ENCODE peak calls at places on chromosomes 5 and 9, in nine cellular contexts. B is CD8-positive, alpha-beta memory T cell; S is SJCRH30; L is mucosa of descending colon; K is stomach; R is fibroblast of lung; Z is right lobe of liver; Q is MG63; P is CD4-positive, CD25-positive, alpha-beta regulatory T cell. O is an unnamed sample. For H3K9me3 and H3K36me3, the result is how much of the 10 kb centered on the place peaks cover.

GRCh38 chr5:61805101-61805500 is 473.0 kb downstream of the ZSWIM6 start:
- DNase-seq in B (no peak), S (no peak), L (no peak), K (no peak), R (peak), Z (no peak), Q (peak), P (no peak), O (no peak)

GRCh38 chr5:41213340-41213739 is at the start of gene C6:
- DNase-seq in B (no peak), S (no peak), L (no peak), K (no peak), R (no peak), Z (no peak), Q (no peak), P (no peak), O (no peak)

GRCh38 chr5:15752886-15753285 is 252.9 kb downstream of the FBXL7 start:
- DNase-seq in B (no peak), S (peak), L (no peak), K (no peak), R (peak), Z (no peak), Q (peak), P (no peak), O (peak)

GRCh38 chr5:175772747-175773533 is 98.4 kb upstream of the CPLX2 start:
- DNase-seq in B (no peak), S (no peak), L (no peak), K (no peak), R (no peak), Z (no peak), Q (peak), P (no peak), O (no peak)

GRCh38 chr5:153983885-153984284 is 54.8 kb downstream of the FAM114A2 start:
- DNase-seq in B (no peak), S (no peak), L (no peak), K (no peak), R (no peak), Z (no peak), Q (no peak), P (no peak), O (no peak)

GRCh38 chr5:115977988-115978387 is 15.7 kb downstream of the LVRN start:
- DNase-seq in B (no peak), S (no peak), L (no peak), K (no peak), R (peak), Z (no peak), Q (no peak), P (no peak), O (no peak)

GRCh38 chr5:116557669-116558271 is 16.9 kb downstream of the SEMA6A start:
- DNase-seq in B (no peak), S (no peak), L (no peak), K (no peak), R (peak), Z (no peak), Q (no peak), P (no peak), O (no peak)

GRCh38 chr9:99430301-99430700 is 208.2 kb downstream of the SEC61B start:
- DNase-seq in B (no peak), S (no peak), L (no peak), K (no peak), R (peak), Z (no peak), Q (no peak), P (no peak), O (no peak)

GRCh38 chr5:143581148-143581547 is 177.7 kb upstream of the NR3C1 start:
- DNase-seq in B (no peak), S (no peak), L (no peak), K (no peak), R (no peak), Z (no peak), Q (no peak), P (no peak), O (no peak)

GRCh38 chr5:44661851-44662250 is 146.9 kb upstream of the MRPS30 start:
- DNase-seq in B (no peak), S (no peak), L (no peak), K (no peak), R (no peak), Z (no peak), Q (no peak), P (no peak), O (no peak)

GRCh38 chr9:89815061-89815902 is 210.5 kb downstream of the GADD45G start:
- DNase-seq in B (no peak), S (no peak), L (no peak), K (no peak), R (no peak), Z (no peak), Q (no peak), P (no peak), O (no peak)

GRCh38 chr9:78029601-78030552 is 1.7 kb downstream of the GNAQ start:
- DNase-seq in B (no peak), S (peak), L (no peak), K (no peak), R (peak), Z (no peak), Q (peak), P (no peak), O (peak)

GRCh38 chr9:100492952-100493351 is 20.0 kb downstream of the TMEFF1 start:
- DNase-seq in B (no peak), S (peak), L (no peak), K (no peak), R (peak), Z (no peak), Q (peak), P (no peak), O (no peak)

GRCh38 chr5:21776466-21776865 is 1076.7 kb downstream of the CDH12 start:
- DNase-seq in B (no peak), S (no peak), L (no peak), K (no peak), R (no peak), Z (no peak), Q (no peak), P (no peak), O (no peak)

GRCh38 chr9:79984429-79985067 is 412.8 kb downstream of the TLE4 start:
- DNase-seq in B (no peak), S (no peak), L (no peak), K (peak), R (no peak), Z (no peak), Q (peak), P (no peak), O (no peak)

GRCh38 chr5:134005415-134006118 is 792 bp upstream of the VDAC1 start:
- DNase-seq in B (no peak), S (peak), L (peak), K (peak), R (peak), Z (peak), Q (peak), P (no peak), O (peak)

GRCh38 chr5:26749829-26750228 is 288.6 kb downstream of the CDH9 start:
- DNase-seq in B (no peak), S (no peak), L (no peak), K (no peak), R (no peak), Z (no peak), Q (no peak), P (no peak), O (no peak)

GRCh38 chr9:88037285-88037845 is 63.0 kb upstream of the CDK20 start:
- DNase-seq in B (no peak), S (no peak), L (no peak), K (no peak), R (peak), Z (no peak), Q (no peak), P (no peak), O (no peak)

GRCh38 chr9:114811301-114811700 is 5.5 kb upstream of the TNFSF15 start:
- DNase-seq in B (no peak), S (peak), L (peak), K (peak), R (peak), Z (no peak), Q (no peak), P (no peak), O (no peak)

GRCh38 chr5:94407023-94407422 is 211.4 kb downstream of the KIAA0825 start:
- DNase-seq in B (no peak), S (no peak), L (no peak), K (no peak), R (peak), Z (no peak), Q (no peak), P (no peak), O (no peak)

GRCh38 chr9:127053057-127053821 is 69.2 kb downstream of the ANGPTL2 start:
- DNase-seq in B (no peak), S (no peak), L (no peak), K (no peak), R (no peak), Z (no peak), Q (no peak), P (no peak), O (no peak)

GRCh38 chr9:100690438-100690837 is 112.6 kb downstream of the CAVIN4 start:
- DNase-seq in B (no peak), S (no peak), L (no peak), K (no peak), R (no peak), Z (no peak), Q (no peak), P (no peak), O (no peak)

GRCh38 chr5:16522096-16522495 is 56.5 kb upstream of the ZNF622 start:
- DNase-seq in B (no peak), S (no peak), L (no peak), K (no peak), R (no peak), Z (no peak), Q (no peak), P (no peak), O (no peak)

GRCh38 chr9:128771094-128771721 is 519 bp downstream of the ZER1 start:
- DNase-seq in B (no peak), S (no peak), L (peak), K (no peak), R (peak), Z (no peak), Q (peak), P (peak), O (peak)

GRCh38 chr9:137295313-137296213 is 6.5 kb downstream of the NRARP start:
- DNase-seq in B (peak), S (no peak), L (peak), K (peak), R (no peak), Z (no peak), Q (peak), P (peak), O (peak)

GRCh38 chr9:91705386-91705785 is 244.6 kb downstream of the ROR2 start:
- DNase-seq in B (no peak), S (no peak), L (no peak), K (no peak), R (no peak), Z (no peak), Q (no peak), P (no peak), O (no peak)

GRCh38 chr5:84379749-84380148 is 4.9 kb downstream of the EDIL3 start:
- DNase-seq in B (no peak), S (no peak), L (no peak), K (no peak), R (peak), Z (no peak), Q (no peak), P (no peak), O (no peak)

GRCh38 chr5:180920710-180921109 is 21.8 kb downstream of the BTNL8 start:
- DNase-seq in B (no peak), S (no peak), L (no peak), K (no peak), R (no peak), Z (no peak), Q (no peak), P (no peak), O (no peak)

GRCh38 chr9:122186777-122187176 is 27.1 kb downstream of the MORN5 start:
- DNase-seq in B (no peak), S (no peak), L (no peak), K (no peak), R (no peak), Z (no peak), Q (no peak), P (no peak), O (no peak)

DNA sequence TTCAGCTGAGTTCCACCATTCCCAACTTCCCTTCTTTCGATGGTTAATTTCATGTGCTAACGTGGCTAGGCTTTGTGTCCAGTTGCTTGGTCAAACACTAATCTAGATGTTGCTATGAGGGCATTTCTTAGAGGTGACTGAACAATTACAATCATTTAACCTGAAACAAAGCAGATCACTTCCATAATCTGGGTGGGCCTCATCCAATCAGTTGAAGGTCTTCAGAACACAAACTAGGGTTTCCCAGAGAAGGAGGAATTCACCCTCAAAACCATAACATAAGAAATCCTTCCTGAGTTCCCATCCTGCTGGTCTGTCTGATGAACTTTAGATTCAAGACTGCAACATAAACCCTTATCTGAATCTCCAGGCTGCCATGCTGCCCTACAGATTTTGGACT is 2381.7 kb downstream of the MAT2B start:
- DNase-seq in B (no peak), S (no peak), L (no peak), K (no peak), R (no peak), Z (no peak), Q (no peak), P (no peak), O (no peak)
- H3K9me3 ChIP-seq in B (under half), S (under half), L (under half), K (under half), R (under half), Z (under half), Q (under half), P (under half), O (under half)

DNA sequence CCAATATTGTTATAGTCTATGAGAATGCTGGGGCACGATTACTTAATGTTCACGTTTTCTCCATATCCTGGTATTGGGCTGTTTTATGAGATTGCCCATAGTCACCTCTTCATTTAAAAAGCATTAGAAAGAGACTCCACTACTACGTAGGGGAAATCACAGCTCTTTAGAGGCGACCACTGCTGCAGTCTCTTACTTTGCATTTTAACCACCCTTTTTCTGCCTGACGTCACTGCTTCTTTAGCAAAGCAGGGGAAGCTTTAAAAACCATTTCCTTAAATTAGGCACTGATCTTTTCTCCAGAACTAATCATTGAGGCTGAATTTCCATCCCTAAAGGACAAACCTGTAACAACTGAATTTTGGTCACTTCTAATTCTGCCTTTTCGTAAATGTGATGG is 38.9 kb downstream of the ZNF608 start:
- DNase-seq in B (no peak), S (no peak), L (no peak), K (no peak), R (no peak), Z (no peak), Q (no peak), P (no peak), O (no peak)
- H3K4me3 ChIP-seq in B (no peak), S (no peak), L (no peak), K (no peak), R (no peak), Z (no peak), Q (no peak), P (no peak), O (peak)

GRCh38 chr9:70256123-70256551 is 2.6 kb upstream of the SMC5 start:
- DNase-seq in B (no peak), S (peak), L (no peak), K (no peak), R (peak), Z (no peak), Q (peak), P (no peak), O (no peak)

GRCh38 chr9:70255521-70255920 is 3.3 kb upstream of the SMC5 start:
- DNase-seq in B (no peak), S (no peak), L (no peak), K (no peak), R (peak), Z (no peak), Q (no peak), P (no peak), O (no peak)

GRCh38 chr9:70250221-70250620 is 8.6 kb upstream of the SMC5 start:
- DNase-seq in B (no peak), S (no peak), L (no peak), K (no peak), R (no peak), Z (no peak), Q (no peak), P (no peak), O (no peak)
- H3K36me3 ChIP-seq in B (under half), S (under half), L (under half), K (under half), R (under half), Z (under half), Q (under half), P (under half), O (under half)

GRCh38 chr5:179128041-179128365 is 67.8 kb downstream of the ZNF354C start:
- DNase-seq in B (no peak), S (no peak), L (no peak), K (no peak), R (no peak), Z (no peak), Q (no peak), P (no peak), O (no peak)

GRCh38 chr5:179127136-179128040 is 67.2 kb downstream of the ZNF354C start:
- DNase-seq in B (no peak), S (no peak), L (no peak), K (no peak), R (no peak), Z (no peak), Q (no peak), P (no peak), O (no peak)

GRCh38 chr5:179129607-179130071 is 69.5 kb downstream of the ZNF354C start:
- DNase-seq in B (no peak), S (no peak), L (no peak), K (no peak), R (no peak), Z (no peak), Q (no peak), P (no peak), O (no peak)

GRCh38 chr5:179130101-179130681 is 70.0 kb downstream of the ZNF354C start:
- DNase-seq in B (no peak), S (no peak), L (no peak), K (no peak), R (no peak), Z (no peak), Q (no peak), P (no peak), O (no peak)

DNA sequence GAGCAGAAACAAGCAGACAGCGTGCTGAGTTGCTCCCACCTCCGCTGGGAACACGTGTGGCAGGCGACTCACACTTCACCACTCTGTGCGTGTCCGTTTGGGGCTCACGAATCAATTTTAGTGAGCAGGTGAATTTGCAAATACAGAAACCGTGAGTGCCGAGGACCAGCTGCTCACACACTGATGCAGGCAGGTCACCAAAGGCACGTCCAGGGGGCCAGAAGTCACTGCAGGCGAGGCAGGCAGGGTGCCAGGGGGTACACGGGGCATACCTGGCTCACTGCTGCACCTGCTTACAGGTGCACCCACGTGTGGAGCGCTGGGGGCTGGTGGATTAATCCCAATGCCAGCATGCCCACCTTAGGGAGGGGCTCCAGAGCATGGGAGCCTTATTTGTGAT is 68.8 kb downstream of the ZNF354C start:
- DNase-seq in B (no peak), S (no peak), L (no peak), K (no peak), R (no peak), Z (no peak), Q (no peak), P (no peak), O (no peak)
- H3K9me3 ChIP-seq in B (under half), S (under half), L (under half), K (under half), R (under half), Z (under half), Q (under half), P (under half), O (under half)

GRCh38 chr5:37248970-37249819 is at the start of gene CPLANE1:
- DNase-seq in B (peak), S (peak), L (peak), K (peak), R (peak), Z (peak), Q (peak), P (peak), O (peak)
- H3K4me3 ChIP-seq in B (peak), S (peak), L (peak), K (peak), R (peak), Z (peak), Q (peak), P (peak), O (peak)

O was measured in BE2C.